ENCODE peak calls at places on chromosomes 6 and 20, in nine cellular contexts. K, O, M, E, G, Y, P, Q and J are unnamed samples.

GRCh38 chr6:72631480-72631879 is 9.6 kb downstream of the KCNQ5 start:
- DNase-seq in K (no peak), O (no peak), M (no peak), E (no peak), G (no peak), Y (no peak), P (no peak), Q (no peak), J (peak; percentile 61)

GRCh38 chr6:5998236-5998635 is 8.5 kb downstream of the NRN1 start:
- DNase-seq in K (no peak), O (no peak), M (no peak), E (peak; percentile 12), G (no peak), Y (no peak), P (no peak), Q (no peak), J (no peak)

GRCh38 chr6:48667797-48668196 is 556.8 kb upstream of the PTCHD4 start:
- DNase-seq in K (no peak), O (no peak), M (no peak), E (no peak), G (no peak), Y (no peak), P (no peak), Q (no peak), J (no peak)

GRCh38 chr6:37205189-37205996 is 35.4 kb downstream of the PIM1 start:
- DNase-seq in K (no peak), O (no peak), M (no peak), E (no peak), G (no peak), Y (no peak), P (no peak), Q (no peak), J (no peak)

GRCh38 chr20:50450961-50451752 is 59.0 kb upstream of the PTPN1 start:
- DNase-seq in K (no peak), O (peak; percentile 72), M (peak; percentile 96), E (peak; percentile 54), G (no peak), Y (peak; percentile 54), P (no peak), Q (peak; percentile 77), J (peak; percentile 46)

GRCh38 chr20:33576432-33576883 is 85.7 kb upstream of the C20orf144 start:
- DNase-seq in K (peak; percentile 18), O (peak; percentile 28), M (no peak), E (no peak), G (no peak), Y (no peak), P (no peak), Q (no peak), J (peak; percentile 5)

GRCh38 chr20:17531537-17532025 is 402 bp upstream of the BFSP1 start:
- DNase-seq in K (no peak), O (no peak), M (no peak), E (no peak), G (no peak), Y (no peak), P (no peak), Q (no peak), J (no peak)

GRCh38 chr6:85580878-85581267 is 12.8 kb downstream of the SNX14 start:
- DNase-seq in K (peak; percentile 35), O (peak; percentile 41), M (peak; percentile 35), E (no peak), G (peak; percentile 68), Y (peak; percentile 11), P (no peak), Q (peak; percentile 58), J (peak; percentile 78)

GRCh38 chr20:8203366-8203765 is 71.3 kb downstream of the PLCB1 start:
- DNase-seq in K (no peak), O (no peak), M (no peak), E (no peak), G (no peak), Y (no peak), P (no peak), Q (no peak), J (no peak)

GRCh38 chr6:7201732-7202541 is 94.2 kb downstream of the RREB1 start:
- DNase-seq in K (peak; percentile 15), O (no peak), M (no peak), E (no peak), G (peak; percentile 83), Y (no peak), P (no peak), Q (no peak), J (no peak)

GRCh38 chr6:40714576-40715500 is 127.7 kb upstream of the LRFN2 start:
- DNase-seq in K (no peak), O (no peak), M (no peak), E (no peak), G (no peak), Y (peak; percentile 76), P (no peak), Q (no peak), J (no peak)

GRCh38 chr20:31962741-31963140 is 5.2 kb upstream of the XKR7 start:
- DNase-seq in K (no peak), O (no peak), M (no peak), E (no peak), G (no peak), Y (no peak), P (no peak), Q (no peak), J (no peak)

GRCh38 chr6:154478021-154478651 is 32.3 kb downstream of the CNKSR3 start:
- DNase-seq in K (no peak), O (no peak), M (no peak), E (no peak), G (no peak), Y (no peak), P (no peak), Q (no peak), J (peak; percentile 23)

GRCh38 chr6:65979120-65979519 is 272.1 kb upstream of the EYS start:
- DNase-seq in K (no peak), O (no peak), M (no peak), E (no peak), G (no peak), Y (no peak), P (no peak), Q (no peak), J (no peak)

GRCh38 chr20:57384953-57385761 is 6.0 kb upstream of the RBM38 start:
- DNase-seq in K (no peak), O (no peak), M (no peak), E (no peak), G (peak; percentile 51), Y (no peak), P (no peak), Q (no peak), J (no peak)

GRCh38 chr6:170152989-170153388 is 137.9 kb downstream of the DLL1 start:
- DNase-seq in K (peak; percentile 80), O (peak; percentile 65), M (peak; percentile 13), E (peak; percentile 75), G (peak; percentile 71), Y (peak; percentile 68), P (no peak), Q (peak; percentile 72), J (no peak)

DNA sequence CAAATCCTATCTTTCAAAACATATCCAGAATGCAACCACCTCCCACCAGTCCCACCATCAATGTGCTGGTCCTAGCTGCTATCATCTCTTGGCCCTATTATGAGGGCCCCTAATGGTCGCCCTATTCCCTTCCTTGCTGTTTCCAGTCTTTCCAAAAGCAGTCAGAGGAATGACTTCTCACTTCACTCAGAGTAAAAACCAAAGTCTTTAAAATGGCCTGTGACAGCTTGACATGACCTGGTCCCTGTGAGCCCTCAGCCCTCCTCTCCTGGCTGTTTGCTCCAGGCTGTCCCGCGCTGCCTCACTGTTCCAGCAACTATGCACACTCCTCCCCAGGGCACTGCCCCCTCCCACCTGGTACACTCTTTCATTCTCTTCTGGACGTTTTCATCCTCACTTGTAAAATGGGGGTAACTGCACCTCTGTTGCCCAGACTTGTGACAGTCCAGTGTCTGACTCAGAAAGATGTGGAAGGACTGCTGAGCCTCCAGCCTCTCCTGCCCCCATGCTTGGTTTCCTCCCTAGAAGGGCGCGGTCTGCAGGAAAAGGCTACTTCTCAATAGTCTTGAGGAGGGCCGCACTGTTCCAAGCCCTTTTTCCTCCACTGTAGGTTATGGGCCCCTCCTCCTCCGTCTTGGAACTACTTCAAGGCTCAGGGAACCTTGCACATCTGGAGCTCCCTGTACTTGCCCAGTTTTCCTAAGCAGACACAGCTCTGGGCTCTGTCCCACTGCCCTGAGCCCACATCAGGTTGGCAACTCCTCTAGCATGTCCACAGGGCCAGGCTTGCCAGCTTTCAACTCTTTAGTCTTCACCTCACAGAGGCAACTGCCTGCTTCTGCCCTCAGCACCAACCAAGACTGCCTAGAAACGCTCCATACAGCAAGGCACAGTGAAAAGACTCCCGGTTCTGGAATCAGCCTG is 64.7 kb downstream of the MYH7B start:
- DNase-seq in K (no peak), O (no peak), M (peak; percentile 20), E (no peak), G (no peak), Y (no peak), P (no peak), Q (no peak), J (no peak)
- TF ChIP-seq CTCF in K (no peak), O (no peak), M (no peak), E (no peak), G (no peak), Y (no peak), P (no peak), Q (no peak), J (no peak)

GRCh38 chr20:23363257-23363649 is 1.3 kb downstream of the GZF1 start:
- DNase-seq in K (no peak), O (no peak), M (no peak), E (no peak), G (no peak), Y (no peak), P (no peak), Q (no peak), J (no peak)
- TF ChIP-seq CTCF in K (no peak), O (no peak), M (no peak), E (no peak), G (no peak), Y (no peak), P (no peak), Q (no peak), J (no peak)

DNA sequence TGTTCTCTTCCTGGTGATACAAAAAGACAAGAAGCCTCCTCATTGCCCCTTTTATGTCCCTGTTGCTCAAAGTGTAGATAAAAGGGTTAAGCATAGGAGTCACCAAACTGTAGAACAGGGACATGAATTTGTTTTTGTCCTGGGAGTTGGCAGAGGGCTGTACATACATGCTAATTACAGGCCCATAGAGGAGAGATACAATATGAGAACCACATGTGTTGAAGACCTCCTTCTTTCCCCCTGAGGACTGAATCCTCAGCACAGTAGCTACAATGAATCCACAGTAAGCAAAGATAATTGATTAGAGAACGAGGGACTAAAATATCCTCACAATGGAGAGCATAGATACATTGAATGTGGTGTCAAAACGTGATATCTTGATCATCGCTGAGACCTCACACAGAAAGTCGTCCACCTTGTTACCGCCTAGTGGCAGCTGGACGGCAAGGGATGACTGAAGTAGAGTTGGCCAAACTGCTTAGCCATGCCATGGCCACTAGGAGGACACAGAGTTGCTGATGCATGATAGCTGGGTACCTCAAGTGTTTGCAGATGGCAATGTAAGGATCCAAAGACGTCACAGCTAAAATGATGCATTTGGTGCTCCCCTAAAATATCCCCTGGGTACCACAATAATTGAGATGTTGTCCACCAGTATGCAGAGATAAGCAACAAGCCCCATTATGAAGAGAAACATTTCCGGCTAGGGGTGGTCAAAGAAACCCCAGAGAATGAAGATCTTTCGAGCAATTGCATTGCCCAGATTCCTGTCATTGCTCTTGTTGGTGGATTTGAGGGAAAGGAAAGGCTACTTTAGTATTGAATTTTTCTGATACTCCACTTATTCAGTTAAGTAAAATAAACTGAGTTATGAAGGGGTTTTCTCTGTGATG is 15.0 kb downstream of the OR2B3 start:
- DNase-seq in K (peak; percentile 63), O (peak; percentile 89), M (peak; percentile 9), E (peak; percentile 82), G (no peak), Y (peak; percentile 59), P (peak; percentile 2), Q (peak; percentile 78), J (no peak)
- TF ChIP-seq CTCF in K (peak; percentile 73), O (peak; percentile 92), M (peak; percentile 68), E (peak; percentile 85), G (peak; percentile 13), Y (peak; percentile 42), P (peak; percentile 71), Q (peak; percentile 96), J (peak; percentile 23)

GRCh38 chr6:129111853-129112252 is 228.9 kb downstream of the LAMA2 start:
- DNase-seq in K (no peak), O (no peak), M (no peak), E (no peak), G (no peak), Y (no peak), P (no peak), Q (no peak), J (no peak)
- TF ChIP-seq CTCF in K (no peak), O (no peak), M (no peak), E (no peak), G (no peak), Y (no peak), P (no peak), Q (no peak), J (no peak)